ENCODE peak calls at places on chromosomes 11 and 22, in four cellular contexts. X, P, B and R are unnamed samples.

GRCh38 chr11:36118084-36118483 is 171.1 kb downstream of the COMMD9 start:
- DNase-seq in X (no peak), P (no peak), B (no peak), R (no peak)

GRCh38 chr22:26986051-26986881 is 328.9 kb downstream of the MIAT start:
- DNase-seq in X (no peak), P (no peak), B (no peak), R (no peak)

GRCh38 chr22:20989323-20990138 is 7.4 kb downstream of the LZTR1 start:
- DNase-seq in X (no peak), P (no peak), B (no peak), R (no peak)

GRCh38 chr22:45925811-45926351 is 51.1 kb downstream of the WNT7B start:
- DNase-seq in X (no peak), P (no peak), B (no peak), R (no peak)

GRCh38 chr11:32905028-32905667 is 12.5 kb downstream of the QSER1 start:
- DNase-seq in X (no peak), P (no peak), B (no peak), R (no peak)

GRCh38 chr11:1051356-1052132 is 15.0 kb upstream of the MUC6 start:
- DNase-seq in X (no peak), P (no peak), B (peak), R (no peak)

GRCh38 chr11:67271548-67272284 is 5.4 kb downstream of the GRK2 start:
- DNase-seq in X (no peak), P (no peak), B (peak), R (no peak)

GRCh38 chr11:16993495-16993894 is 20.7 kb downstream of the PLEKHA7 start:
- DNase-seq in X (no peak), P (no peak), B (no peak), R (no peak)

GRCh38 chr22:25966448-25966913 is 202.8 kb upstream of the SEZ6L start:
- DNase-seq in X (peak), P (no peak), B (no peak), R (no peak)

GRCh38 chr11:503179-503981 is 3.7 kb downstream of the RNH1 start:
- DNase-seq in X (peak), P (no peak), B (peak), R (no peak)

GRCh38 chr22:45688606-45689080 is 17.0 kb downstream of the ATXN10 start:
- DNase-seq in X (no peak), P (peak), B (no peak), R (peak)

GRCh38 chr22:20904008-20904979 is 12.9 kb upstream of the CRKL start:
- DNase-seq in X (no peak), P (peak), B (no peak), R (peak)

GRCh38 chr11:119116235-119116594 is 5.2 kb upstream of the HINFP start:
- DNase-seq in X (no peak), P (no peak), B (no peak), R (no peak)

GRCh38 chr11:66211100-66211499 is 57.3 kb upstream of the RAB1B start:
- DNase-seq in X (no peak), P (no peak), B (no peak), R (no peak)

GRCh38 chr11:69898123-69898522 is 78.9 kb upstream of the FGF3 start:
- DNase-seq in X (no peak), P (no peak), B (no peak), R (no peak)

GRCh38 chr11:12474871-12475270 is 97.5 kb downstream of the PARVA start:
- DNase-seq in X (no peak), P (no peak), B (no peak), R (no peak)

GRCh38 chr11:123318623-123319022 is 111.4 kb upstream of the GRAMD1B start:
- DNase-seq in X (no peak), P (no peak), B (no peak), R (no peak)

GRCh38 chr11:1351278-1351937 is 38.3 kb upstream of the BRSK2 start:
- DNase-seq in X (peak), P (no peak), B (peak), R (no peak)

GRCh38 chr11:28903716-28904115 is 795.5 kb downstream of the METTL15 start:
- DNase-seq in X (no peak), P (no peak), B (no peak), R (no peak)

GRCh38 chr22:46537946-46538815 is 761 bp upstream of the CELSR1 start:
- DNase-seq in X (peak), P (no peak), B (peak), R (no peak)

GRCh38 chr11:62747475-62748160 is 6.3 kb downstream of the ZBTB3 start:
- DNase-seq in X (no peak), P (no peak), B (no peak), R (no peak)

GRCh38 chr22:21766933-21767462 is 31.4 kb upstream of the YPEL1 start:
- DNase-seq in X (no peak), P (no peak), B (peak), R (no peak)

GRCh38 chr11:61120865-61121831 is 18.9 kb downstream of the CD5 start:
- DNase-seq in X (no peak), P (no peak), B (peak), R (no peak)

GRCh38 chr11:66339686-66340483 is 3.7 kb upstream of the RIN1 start:
- DNase-seq in X (no peak), P (no peak), B (peak), R (no peak)

GRCh38 chr11:84763931-84764330 is 863.2 kb downstream of the DLG2 start:
- DNase-seq in X (no peak), P (no peak), B (no peak), R (no peak)
- H3K4me3 ChIP-seq in X (no peak), P (no peak), B (no peak), R (no peak)

GRCh38 chr11:105577645-105578044 is 32.2 kb upstream of the GRIA4 start:
- DNase-seq in X (no peak), P (peak), B (no peak), R (no peak)
- TF ChIP-seq CTCF in X (peak), P (peak), B (no peak), R (no peak)

DNA sequence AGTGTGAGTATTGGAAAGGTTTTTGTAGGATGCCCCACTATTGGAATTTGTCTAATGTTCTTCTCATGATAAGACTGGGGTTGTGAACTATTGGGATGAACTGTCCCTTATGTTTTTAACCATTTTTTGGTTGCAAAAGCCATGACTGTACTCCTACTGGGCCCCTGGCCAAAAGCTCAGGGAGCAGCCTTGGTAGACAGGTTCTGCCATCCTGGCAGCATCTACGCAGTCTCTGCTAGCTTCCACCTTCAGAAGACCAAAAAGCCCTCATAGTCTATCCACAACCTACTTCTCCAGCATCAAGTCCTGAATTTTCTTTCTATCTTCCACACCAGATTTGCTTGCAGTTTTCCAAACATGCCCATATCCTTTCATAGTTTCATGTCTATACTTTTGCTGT is 211.8 kb downstream of the TENM4 start:
- DNase-seq in X (no peak), P (no peak), B (no peak), R (no peak)
- H3K4me3 ChIP-seq in X (no peak), P (no peak), B (no peak), R (no peak)

DNA sequence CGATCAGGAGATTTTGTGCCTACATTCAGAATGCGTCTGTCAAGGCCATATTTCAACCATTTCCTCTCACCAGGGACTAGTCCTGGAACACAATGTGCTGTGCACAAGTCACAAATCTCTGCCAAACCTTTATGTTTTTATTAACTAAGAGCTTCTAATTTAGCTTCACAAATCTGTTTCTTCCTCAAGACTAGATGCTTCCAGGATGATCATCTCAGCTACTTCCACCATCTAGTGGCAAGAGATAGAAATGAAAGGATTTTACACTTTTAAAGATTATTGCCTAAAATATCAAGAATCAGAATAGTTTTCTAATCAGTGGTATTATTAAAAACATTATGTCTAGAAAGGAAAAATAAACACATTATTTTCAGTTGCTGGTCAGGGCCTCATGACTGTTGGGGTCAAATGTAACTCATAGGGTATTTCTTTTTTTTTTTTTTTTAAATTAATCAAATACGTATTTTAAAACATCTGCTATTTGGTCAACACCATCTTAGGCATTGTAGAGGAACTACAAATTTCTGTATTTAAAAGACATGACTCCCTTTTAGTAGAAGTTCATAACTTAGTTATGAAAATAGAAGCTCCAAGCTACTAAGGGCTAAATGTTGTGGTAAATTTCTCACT is 1102.6 kb downstream of the DLG2 start:
- DNase-seq in X (no peak), P (no peak), B (no peak), R (no peak)
- TF ChIP-seq CTCF in X (peak), P (peak), B (peak), R (peak)

GRCh38 chr11:129747161-129747560 is 68.5 kb upstream of the TMEM45B start:
- DNase-seq in X (no peak), P (no peak), B (no peak), R (no peak)

GRCh38 chr11:129749141-129749540 is 66.5 kb upstream of the TMEM45B start:
- DNase-seq in X (no peak), P (no peak), B (no peak), R (no peak)

GRCh38 chr11:129750343-129751292 is 65.0 kb upstream of the TMEM45B start:
- DNase-seq in X (peak), P (peak), B (peak), R (peak)
- H3K4me3 ChIP-seq in X (no peak), P (peak), B (peak), R (no peak)

GRCh38 chr11:126063510-126063858 is 818 bp upstream of the CDON start:
- DNase-seq in X (no peak), P (no peak), B (no peak), R (no peak)

GRCh38 chr11:126059238-126059761 is 3.4 kb downstream of the CDON start:
- DNase-seq in X (no peak), P (no peak), B (no peak), R (no peak)

GRCh38 chr11:126060651-126061220 is 1.9 kb downstream of the CDON start:
- DNase-seq in X (no peak), P (no peak), B (no peak), R (no peak)

GRCh38 chr11:126061707-126062678 is 673 bp downstream of the CDON start:
- DNase-seq in X (peak), P (no peak), B (no peak), R (no peak)

GRCh38 chr11:126062679-126063509 is at the start of gene CDON:
- DNase-seq in X (peak), P (peak), B (peak), R (peak)
- TF ChIP-seq CTCF in X (no peak), P (no peak), B (peak), R (no peak)